ENCODE peak calls at places on chromosomes 3 and 15, in six cellular contexts. N is PC-9, P is sigmoid colon, Q is psoas muscle, T is A673, X is stomach. E is an unnamed sample. For H3K27me3, the result is how much of the 10 kb centered on the place peaks cover.

GRCh38 chr15:74995182-74995778 is at the start of gene SCAMP5:
- DNase-seq in N (peak), P (peak), Q (peak), T (peak), X (peak), E (peak)

GRCh38 chr15:89361451-89362202 is 27.0 kb upstream of the POLG start:
- DNase-seq in N (peak), P (peak), Q (peak), T (peak), X (peak), E (no peak)

GRCh38 chr15:60255390-60255789 is 142.4 kb downstream of the ANXA2 start:
- DNase-seq in N (peak), P (no peak), Q (no peak), T (peak), X (no peak), E (no peak)

GRCh38 chr15:26358708-26359107 is 414.2 kb downstream of the GABRB3 start:
- DNase-seq in N (no peak), P (no peak), Q (no peak), T (no peak), X (no peak), E (no peak)

GRCh38 chr3:187243933-187244564 is 46.8 kb downstream of the RTP1 start:
- DNase-seq in N (no peak), P (no peak), Q (no peak), T (no peak), X (no peak), E (no peak)

GRCh38 chr3:151085889-151086483 is 522 bp downstream of the MED12L start:
- DNase-seq in N (peak), P (no peak), Q (peak), T (no peak), X (no peak), E (no peak)

GRCh38 chr3:28915711-28916481 is 365.0 kb upstream of the RBMS3 start:
- DNase-seq in N (no peak), P (peak), Q (no peak), T (peak), X (peak), E (no peak)

GRCh38 chr3:107810195-107811071 is 280.4 kb downstream of the CD47 start:
- DNase-seq in N (no peak), P (no peak), Q (no peak), T (no peak), X (no peak), E (no peak)

GRCh38 chr15:39434126-39434525 is 146.8 kb upstream of the THBS1 start:
- DNase-seq in N (no peak), P (no peak), Q (no peak), T (no peak), X (no peak), E (no peak)

GRCh38 chr15:64893481-64894394 is 18.0 kb upstream of the ANKDD1A start:
- DNase-seq in N (peak), P (peak), Q (peak), T (peak), X (peak), E (peak)

GRCh38 chr3:12630292-12630691 is 33.6 kb downstream of the RAF1 start:
- DNase-seq in N (no peak), P (no peak), Q (no peak), T (no peak), X (no peak), E (no peak)

GRCh38 chr15:51288143-51289065 is 50.0 kb downstream of the CYP19A1 start:
- DNase-seq in N (no peak), P (no peak), Q (no peak), T (no peak), X (no peak), E (no peak)

GRCh38 chr15:52181938-52182780 is 9.0 kb downstream of the GNB5 start:
- DNase-seq in N (no peak), P (no peak), Q (no peak), T (no peak), X (no peak), E (no peak)

GRCh38 chr3:44117239-44117638 is 124.4 kb upstream of the TOPAZ1 start:
- DNase-seq in N (peak), P (no peak), Q (no peak), T (no peak), X (no peak), E (no peak)

GRCh38 chr15:73822998-73823397 is 50.4 kb upstream of the TBC1D21 start:
- DNase-seq in N (no peak), P (no peak), Q (no peak), T (peak), X (no peak), E (no peak)

GRCh38 chr3:14439501-14440167 is 37.2 kb downstream of the SLC6A6 start:
- DNase-seq in N (peak), P (peak), Q (peak), T (peak), X (peak), E (no peak)

GRCh38 chr15:40083756-40084101 is 24.9 kb downstream of the BMF start:
- DNase-seq in N (no peak), P (no peak), Q (no peak), T (no peak), X (no peak), E (no peak)

GRCh38 chr3:138234401-138235179 is 47.5 kb downstream of the ARMC8 start:
- DNase-seq in N (no peak), P (no peak), Q (no peak), T (no peak), X (no peak), E (no peak)

GRCh38 chr3:45832691-45833090 is 9.2 kb downstream of the LZTFL1 start:
- DNase-seq in N (no peak), P (no peak), Q (no peak), T (no peak), X (no peak), E (no peak)

DNA sequence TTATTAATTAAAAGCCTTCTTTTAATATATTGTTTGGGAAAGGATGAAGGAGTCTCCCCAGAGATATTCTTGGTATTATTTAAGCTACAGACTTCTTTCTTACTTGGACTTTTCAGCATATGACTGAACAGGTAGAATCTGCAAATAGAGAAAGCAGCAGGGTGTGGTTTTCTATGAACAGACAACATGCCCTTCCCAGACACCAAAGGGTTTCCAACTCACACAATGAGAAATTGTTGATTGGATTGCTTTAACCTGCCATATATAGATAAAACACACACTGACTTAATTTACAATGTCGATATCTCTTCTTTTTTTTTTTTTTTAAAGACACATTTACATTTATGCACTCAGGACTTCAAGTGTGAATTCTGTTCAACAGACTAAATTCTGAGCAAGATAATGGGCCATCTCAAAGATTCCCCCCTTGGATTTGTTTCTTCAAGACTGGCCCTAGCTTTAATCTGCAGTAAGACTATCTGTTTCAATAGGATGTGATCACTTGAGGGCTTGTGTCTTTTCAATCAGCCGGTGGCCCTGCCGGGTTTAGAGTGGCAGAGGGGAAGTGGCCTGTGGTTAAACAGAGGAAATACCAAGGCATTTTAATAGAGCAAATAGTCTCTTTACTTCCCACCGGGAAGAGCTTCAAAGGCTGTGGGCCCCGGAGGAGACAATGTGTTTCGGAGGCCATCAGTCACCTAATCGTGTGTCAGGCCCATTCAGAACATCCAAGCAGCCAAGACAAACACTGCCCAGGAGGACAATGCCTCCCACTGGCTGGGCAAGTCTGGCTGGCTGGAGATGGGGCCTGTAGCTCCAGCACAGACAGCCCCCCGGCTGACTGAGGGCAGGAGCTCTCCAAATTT is 6.1 kb downstream of the IL17RD start:
- DNase-seq in N (no peak), P (no peak), Q (no peak), T (peak), X (no peak), E (no peak)
- H3K27me3 ChIP-seq in N (under half), P (under half), Q (under half), T (under half), X (under half), E (under half)

GRCh38 chr3:183370391-183370790 is 58.0 kb downstream of the MCF2L2 start:
- DNase-seq in N (no peak), P (no peak), Q (no peak), T (no peak), X (no peak), E (no peak)

GRCh38 chr3:183369117-183369516 is 59.3 kb downstream of the MCF2L2 start:
- DNase-seq in N (no peak), P (no peak), Q (no peak), T (no peak), X (no peak), E (no peak)

GRCh38 chr3:183369626-183370025 is 58.8 kb downstream of the MCF2L2 start:
- DNase-seq in N (no peak), P (no peak), Q (no peak), T (no peak), X (no peak), E (no peak)

GRCh38 chr3:183372911-183373310 is 55.5 kb downstream of the MCF2L2 start:
- DNase-seq in N (no peak), P (no peak), Q (no peak), T (no peak), X (no peak), E (no peak)

GRCh38 chr3:183371672-183371968 is 56.8 kb downstream of the MCF2L2 start:
- DNase-seq in N (peak), P (no peak), Q (no peak), T (no peak), X (no peak), E (no peak)
- H3K27ac ChIP-seq in N (peak), P (peak), Q (no peak), T (no peak), X (no peak), E (peak)

DNA sequence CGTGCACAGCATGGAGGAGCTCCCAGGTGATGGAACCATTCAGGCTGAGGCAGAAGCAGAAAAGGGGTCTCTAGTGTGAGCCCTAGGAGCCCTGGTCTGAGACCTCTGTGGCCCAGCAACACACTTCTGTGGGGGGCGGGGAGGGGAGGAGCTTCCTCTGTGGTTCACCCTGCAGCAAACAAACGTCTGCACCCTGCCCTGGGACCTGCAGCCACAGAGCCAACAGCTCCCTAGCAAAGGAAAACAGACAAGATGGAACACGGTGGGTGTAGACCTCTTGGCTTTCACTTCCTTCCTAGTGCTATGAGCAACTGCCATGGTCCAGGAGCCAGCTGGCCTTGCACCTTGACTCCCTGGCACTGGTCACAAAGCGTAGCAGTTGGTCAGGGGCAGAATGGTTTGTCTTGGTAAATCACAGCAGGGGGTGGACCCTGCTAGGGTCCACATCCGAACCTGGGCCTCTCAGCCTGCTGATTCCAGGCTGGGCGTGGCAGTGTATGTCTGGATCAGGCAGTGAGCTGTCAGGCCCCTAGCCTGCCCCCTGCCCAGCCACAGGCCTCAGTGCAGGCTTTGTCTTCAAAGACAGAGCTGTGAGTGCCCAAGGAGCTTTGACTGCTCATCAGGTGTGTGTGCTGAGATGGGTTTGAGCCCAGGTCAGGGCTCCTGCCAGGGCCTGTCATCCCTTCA is 6.7 kb downstream of the AMIGO3 start:
- DNase-seq in N (no peak), P (peak), Q (peak), T (no peak), X (no peak), E (no peak)
- H3K27me3 ChIP-seq in N (under half), P (under half), Q (under half), T (under half), X (under half), E (under half)

DNA sequence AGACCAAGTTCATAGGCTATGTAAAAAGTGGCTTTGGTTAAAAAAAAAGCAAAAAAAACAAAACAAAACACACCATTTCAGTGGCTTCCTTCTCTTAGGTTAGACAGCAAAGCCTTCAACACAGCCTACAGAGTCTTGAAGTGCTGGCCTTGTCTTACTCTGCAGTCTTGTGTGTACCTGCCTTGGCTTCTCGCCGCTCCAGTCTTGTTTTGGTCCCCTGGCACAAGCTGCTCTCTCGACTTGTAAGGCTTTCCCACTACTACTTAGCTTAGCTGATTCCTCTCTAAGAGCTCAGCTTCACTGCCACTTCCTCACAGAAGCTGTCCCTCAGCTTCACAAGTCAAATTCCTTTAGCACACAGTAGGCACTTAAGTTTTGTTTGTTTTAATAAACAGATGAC is 63.0 kb downstream of the ST3GAL6 start:
- DNase-seq in N (no peak), P (no peak), Q (no peak), T (no peak), X (no peak), E (no peak)
- H3K27ac ChIP-seq in N (no peak), P (no peak), Q (no peak), T (no peak), X (no peak), E (peak)

GRCh38 chr3:194280777-194281176 is 70.4 kb downstream of the CPN2 start:
- DNase-seq in N (no peak), P (peak), Q (no peak), T (no peak), X (no peak), E (no peak)

GRCh38 chr3:194279106-194279505 is 72.0 kb downstream of the CPN2 start:
- DNase-seq in N (no peak), P (peak), Q (no peak), T (no peak), X (no peak), E (no peak)

GRCh38 chr3:194281306-194281705 is 69.8 kb downstream of the CPN2 start:
- DNase-seq in N (no peak), P (peak), Q (no peak), T (no peak), X (no peak), E (no peak)

GRCh38 chr3:194278186-194278845 is 72.8 kb downstream of the CPN2 start:
- DNase-seq in N (no peak), P (peak), Q (no peak), T (no peak), X (no peak), E (no peak)

DNA sequence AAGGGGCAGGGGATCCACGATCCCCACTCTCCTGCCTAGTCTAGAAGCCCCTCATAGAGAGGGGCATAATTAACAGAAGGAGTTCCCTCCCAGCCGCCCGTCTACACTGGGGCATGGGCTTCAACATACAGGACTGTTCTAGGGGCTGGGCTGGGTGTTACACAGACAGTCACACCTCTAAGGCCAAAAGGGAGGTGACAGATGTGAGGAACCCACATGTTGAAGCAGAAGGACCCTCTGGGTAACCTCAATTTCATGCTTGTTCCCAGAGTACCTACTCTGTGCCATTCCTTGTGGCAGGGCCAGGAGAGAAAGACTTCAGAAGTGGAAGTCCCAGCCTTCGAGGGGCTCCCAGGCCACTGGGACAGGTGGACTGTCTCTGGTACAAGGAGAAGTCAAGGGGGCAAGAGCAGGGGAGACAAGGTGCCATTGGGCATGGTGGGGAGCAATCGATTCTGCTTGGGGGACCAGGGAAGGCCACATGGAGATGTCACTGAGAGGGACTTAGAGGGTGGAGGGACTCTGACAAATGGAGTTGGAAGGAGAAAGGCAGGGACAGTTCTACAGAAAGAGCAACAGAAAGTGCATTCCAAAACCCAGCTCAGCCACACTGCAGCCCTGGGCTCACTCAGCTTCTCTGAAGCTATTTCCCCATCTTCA is 71.3 kb downstream of the CPN2 start:
- DNase-seq in N (no peak), P (peak), Q (no peak), T (no peak), X (no peak), E (no peak)
- H3K27me3 ChIP-seq in N (under half), P (under half), Q (under half), T (under half), X (under half), E (under half)

GRCh38 chr3:30597769-30598134 is 8.6 kb upstream of the TGFBR2 start:
- DNase-seq in N (no peak), P (no peak), Q (no peak), T (no peak), X (no peak), E (no peak)

GRCh38 chr3:30596161-30596560 is 10.2 kb upstream of the TGFBR2 start:
- DNase-seq in N (peak), P (no peak), Q (no peak), T (no peak), X (no peak), E (peak)

GRCh38 chr3:30600572-30600971 is 5.8 kb upstream of the TGFBR2 start:
- DNase-seq in N (peak), P (no peak), Q (no peak), T (no peak), X (peak), E (no peak)

GRCh38 chr3:30598663-30599545 is 7.5 kb upstream of the TGFBR2 start:
- DNase-seq in N (no peak), P (no peak), Q (no peak), T (no peak), X (no peak), E (no peak)

DNA sequence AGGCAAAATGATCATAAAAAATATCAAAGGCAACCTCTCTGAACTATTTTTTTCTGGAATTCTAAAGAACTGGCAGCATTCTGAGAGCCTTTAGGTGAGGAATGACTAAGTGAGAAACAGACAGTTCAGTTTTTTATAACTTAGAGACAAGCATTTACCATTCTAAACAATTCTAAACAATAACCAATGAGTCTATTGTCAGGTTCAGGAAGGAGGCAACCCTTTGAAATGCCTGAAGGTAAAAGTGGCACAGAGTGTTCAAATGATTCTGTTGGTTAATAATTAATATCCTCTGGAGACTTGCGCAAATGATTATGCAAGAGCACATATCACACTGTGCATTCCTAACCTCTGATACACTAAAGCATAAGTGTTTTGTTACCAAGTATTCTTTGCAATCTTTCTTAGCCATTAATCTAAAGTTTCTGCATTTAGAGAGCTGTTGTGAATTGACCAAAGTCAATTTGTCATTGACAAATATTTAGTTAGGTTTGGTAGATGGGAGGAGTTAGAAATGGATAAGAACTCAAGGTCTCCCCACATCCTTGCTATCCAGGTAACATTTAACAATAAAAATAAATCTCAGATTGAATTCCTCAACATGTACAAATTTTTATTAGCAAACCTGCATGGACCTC is 9.2 kb upstream of the TGFBR2 start:
- DNase-seq in N (peak), P (no peak), Q (no peak), T (peak), X (no peak), E (peak)
- H3K27ac ChIP-seq in N (peak), P (peak), Q (no peak), T (no peak), X (peak), E (peak)

DNA sequence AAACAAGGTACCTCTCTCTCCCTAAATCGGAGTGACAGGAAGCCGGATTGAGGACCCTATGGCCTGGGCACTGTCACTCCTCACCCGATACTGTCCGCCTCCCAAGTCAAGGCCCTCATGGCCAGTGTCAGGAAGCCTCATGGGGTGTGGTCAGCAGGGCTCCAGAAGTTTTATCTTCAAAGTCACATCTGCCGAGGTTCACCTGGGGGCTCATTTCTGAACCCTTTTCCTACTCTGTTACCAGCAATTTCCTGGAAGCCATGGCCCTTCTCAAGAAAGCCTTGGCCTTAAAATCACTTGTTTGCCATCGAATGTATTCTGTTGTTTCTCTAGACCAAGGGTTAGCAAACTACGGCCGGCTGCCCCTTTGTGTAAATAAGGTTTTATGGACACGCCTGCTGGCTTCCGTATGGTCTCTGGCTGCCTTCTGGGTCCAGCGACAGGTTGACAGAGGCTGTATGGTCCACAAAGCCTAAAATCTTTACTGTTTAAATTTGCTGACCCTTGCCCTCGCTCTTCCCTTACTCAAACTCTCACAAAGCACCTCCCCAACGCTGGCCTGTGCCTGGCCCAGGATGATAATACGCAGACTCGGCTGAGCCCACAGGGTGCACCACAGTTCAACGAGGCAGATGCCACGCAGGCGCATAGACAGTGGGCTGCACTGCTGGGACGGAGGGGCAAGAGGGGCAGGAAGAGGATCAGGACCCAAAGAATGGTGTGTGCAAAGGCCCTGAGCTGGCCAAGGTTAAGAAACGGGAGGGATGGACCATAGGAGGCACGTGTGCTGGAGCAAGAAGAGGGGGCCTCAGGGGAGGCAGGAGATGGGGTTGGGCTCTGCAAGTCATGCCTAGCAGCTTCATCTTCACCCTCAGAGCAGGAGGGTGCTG is 24.7 kb upstream of the DUSP7 start:
- DNase-seq in N (no peak), P (no peak), Q (no peak), T (no peak), X (no peak), E (no peak)
- H3K27me3 ChIP-seq in N (under half), P (under half), Q (under half), T (under half), X (under half), E (under half)

E was measured in keratinocyte.